ENCODE peak calls at places on chromosomes 6 and 20, in six cellular contexts. O, T, F, Q, I and S are unnamed samples. For H3K9me3, the result is how much of the 10 kb centered on the place peaks cover.

GRCh38 chr6:44960898-44961297 is 367.2 kb upstream of the RUNX2 start:
- DNase-seq in T (no peak), I (no peak), O (no peak), F (no peak), Q (no peak), S (no peak)

GRCh38 chr20:51153867-51154707 is 131.2 kb upstream of the KCNG1 start:
- DNase-seq in F (no peak), Q (no peak), O (no peak), I (no peak), T (no peak), S (no peak)

GRCh38 chr6:40953486-40953885 is 85.5 kb downstream of the UNC5CL start:
- DNase-seq in O (no peak), I (no peak), Q (no peak), T (no peak), F (no peak), S (no peak)

GRCh38 chr20:33558348-33559144 is 68.7 kb downstream of the CBFA2T2 start:
- DNase-seq in T (no peak), I (no peak), Q (no peak), F (no peak), O (no peak), S (no peak)

GRCh38 chr20:20480689-20481088 is 112.8 kb downstream of the INSM1 start:
- DNase-seq in Q (no peak), T (no peak), O (no peak), I (no peak), F (no peak), S (no peak)

GRCh38 chr6:18115356-18115755 is 7.1 kb downstream of the NHLRC1 start:
- DNase-seq in Q (no peak), F (no peak), O (no peak), I (no peak), T (no peak), S (no peak)

GRCh38 chr6:89145461-89145961 is 344 bp upstream of the PM20D2 start:
- DNase-seq in O (no peak), Q (peak), T (no peak), F (no peak), I (no peak), S (peak)

GRCh38 chr20:18094191-18094590 is 36.5 kb upstream of the OVOL2 start:
- DNase-seq in Q (no peak), I (no peak), O (no peak), F (no peak), T (no peak), S (no peak)

GRCh38 chr20:63017076-63017825 is 10.5 kb upstream of the BHLHE23 start:
- DNase-seq in Q (no peak), T (no peak), I (no peak), F (peak), O (peak), S (no peak)

GRCh38 chr20:31568773-31569162 is 36.3 kb upstream of the ID1 start:
- DNase-seq in F (no peak), O (no peak), T (peak), Q (no peak), I (no peak), S (no peak)

GRCh38 chr6:157644043-157644810 is 178.8 kb upstream of the SNX9 start:
- DNase-seq in O (no peak), T (no peak), F (no peak), Q (no peak), I (no peak), S (no peak)

GRCh38 chr6:107304421-107305025 is 154.8 kb downstream of the PDSS2 start:
- DNase-seq in O (no peak), I (no peak), Q (no peak), F (no peak), T (no peak), S (no peak)

GRCh38 chr6:7148100-7148822 is 40.5 kb downstream of the RREB1 start:
- DNase-seq in I (no peak), O (no peak), F (no peak), Q (no peak), T (no peak), S (no peak)

GRCh38 chr6:69138893-69139494 is 503.9 kb downstream of the ADGRB3 start:
- DNase-seq in Q (no peak), T (no peak), F (peak), O (peak), I (no peak), S (no peak)

GRCh38 chr6:140062042-140063041 is 687.9 kb upstream of the CITED2 start:
- DNase-seq in T (no peak), Q (no peak), F (peak), I (peak), O (peak), S (no peak)

GRCh38 chr6:149890629-149891045 is 7.3 kb downstream of the RAET1E start:
- DNase-seq in I (no peak), Q (no peak), O (no peak), F (no peak), T (no peak), S (no peak)

GRCh38 chr6:135496805-135497411 is 632 bp downstream of the AHI1 start:
- DNase-seq in I (no peak), O (no peak), Q (no peak), T (no peak), F (no peak), S (no peak)

GRCh38 chr6:35368038-35368887 is 25.9 kb downstream of the PPARD start:
- DNase-seq in O (no peak), F (no peak), T (no peak), I (no peak), Q (no peak), S (no peak)

GRCh38 chr6:166078294-166078693 is 89.4 kb downstream of the TBXT start:
- DNase-seq in F (no peak), Q (no peak), T (no peak), I (peak), O (no peak), S (no peak)

GRCh38 chr6:99491159-99491558 is 24.1 kb downstream of the USP45 start:
- DNase-seq in F (no peak), O (no peak), Q (no peak), T (no peak), I (no peak), S (no peak)

GRCh38 chr20:35446356-35447078 is 8.5 kb upstream of the GDF5 start:
- DNase-seq in T (no peak), O (no peak), F (no peak), I (no peak), Q (no peak), S (no peak)

GRCh38 chr6:30810813-30811329 is 66.5 kb upstream of the IER3 start:
- DNase-seq in F (no peak), I (no peak), Q (no peak), O (no peak), T (no peak), S (no peak)

GRCh38 chr6:157050537-157051280 is 272.6 kb downstream of the TMEM242 start:
- DNase-seq in O (no peak), I (no peak), Q (no peak), T (no peak), F (no peak), S (no peak)

DNA sequence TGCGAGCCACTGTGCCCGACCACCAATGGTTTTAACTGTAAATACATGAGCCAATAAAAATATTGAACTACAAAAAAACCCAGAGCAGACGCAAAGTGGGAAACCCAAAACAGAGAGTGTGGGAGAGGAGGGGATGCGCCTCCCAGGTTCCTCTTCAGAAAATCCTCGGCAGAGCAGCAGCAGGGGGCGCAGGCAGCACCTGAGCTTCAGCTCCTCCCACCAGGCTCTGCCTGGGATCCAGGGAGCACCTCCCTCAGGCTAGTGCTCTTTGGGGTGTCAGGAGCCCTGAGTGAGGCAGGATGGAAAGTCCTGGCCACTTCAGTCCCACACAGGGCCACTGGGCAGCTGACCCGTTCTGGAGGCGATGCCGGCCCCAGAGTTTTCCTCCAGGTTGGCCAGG is 536.9 kb upstream of the CDH4 start:
- DNase-seq in I (no peak), Q (no peak), O (no peak), F (no peak), T (peak), S (no peak)
- TF ChIP-seq CTCF in I (no peak), Q (no peak), O (no peak), F (no peak), T (peak), S (no peak)

DNA sequence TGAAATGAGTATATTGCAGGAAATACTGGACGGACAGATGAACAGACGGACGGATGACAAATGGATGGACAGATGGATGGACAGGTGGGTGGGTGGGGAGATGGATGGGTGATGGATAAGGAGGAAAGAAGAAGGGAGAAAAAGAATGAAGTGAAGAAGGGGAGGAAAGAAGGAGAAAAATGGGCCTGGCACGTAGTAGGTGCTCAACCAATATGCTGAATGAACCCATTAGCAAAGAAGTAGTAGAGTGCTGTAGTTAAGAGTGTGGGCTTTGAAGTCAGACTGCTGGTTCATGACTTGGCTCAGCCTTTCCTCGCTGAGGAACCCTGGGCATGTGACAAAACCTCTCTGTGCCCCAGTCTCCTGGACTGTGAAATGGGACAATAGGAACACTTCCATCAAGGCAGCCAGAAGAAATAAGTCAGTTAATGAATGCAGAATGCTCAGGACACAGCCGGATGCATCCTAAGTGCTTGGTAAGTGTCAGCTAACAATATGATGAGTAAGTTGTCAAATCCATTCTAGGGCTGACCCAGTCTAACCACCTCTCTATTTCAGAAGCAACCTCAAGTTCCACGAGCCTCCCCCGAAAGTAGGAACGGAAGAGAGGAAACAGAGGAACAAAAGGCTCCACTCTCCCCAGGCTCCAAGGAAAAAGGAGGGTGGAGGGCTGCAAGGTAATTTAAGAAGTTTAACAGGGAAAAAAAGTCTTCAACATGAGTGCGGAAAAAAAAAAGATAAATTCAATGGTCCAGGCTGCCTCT is 37.8 kb downstream of the PREX1 start:
- DNase-seq in O (no peak), Q (no peak), T (no peak), F (no peak), I (no peak), S (no peak)
- H3K27ac ChIP-seq in O (no peak), Q (no peak), T (no peak), F (no peak), I (no peak), S (no peak)

GRCh38 chr20:55439057-55439456 is 566.3 kb downstream of the CBLN4 start:
- DNase-seq in O (no peak), T (no peak), F (no peak), I (no peak), Q (no peak), S (no peak)
- H3K9me3 ChIP-seq in O (under half), T (under half), F (under half), I (under half), Q (under half), S (under half)

GRCh38 chr6:103729658-103730057 is 1130.1 kb downstream of the HACE1 start:
- DNase-seq in F (no peak), I (no peak), T (no peak), Q (no peak), O (no peak), S (no peak)
- TF ChIP-seq CTCF in F (no peak), I (no peak), T (peak), Q (no peak), O (no peak), S (no peak)

DNA sequence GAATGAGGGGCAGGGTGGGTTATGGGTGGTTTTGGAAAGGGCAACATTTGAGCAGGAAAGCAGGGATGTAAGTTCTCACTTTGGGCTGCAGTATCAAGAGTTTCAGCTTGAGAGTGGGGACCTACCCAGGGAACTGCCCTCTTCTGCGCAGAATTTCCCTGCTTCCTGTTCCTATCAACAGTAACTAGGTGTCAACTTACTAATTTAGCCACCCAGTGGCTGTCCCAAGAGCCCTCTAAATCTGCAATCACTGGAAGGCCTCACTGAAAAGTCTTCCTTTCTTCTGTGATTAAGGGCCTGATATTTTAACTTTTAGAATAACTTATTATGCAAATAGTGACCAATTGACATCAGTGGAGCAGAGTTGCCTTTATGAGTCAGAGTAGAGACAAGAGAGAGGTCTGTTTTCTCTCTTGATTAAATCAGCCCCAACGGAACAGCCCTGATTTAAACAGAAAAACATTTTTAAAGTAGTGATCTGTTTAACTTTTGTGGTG is 118.2 kb upstream of the RIPOR2 start:
- DNase-seq in O (no peak), T (no peak), Q (no peak), I (peak), F (no peak), S (no peak)
- H3K27ac ChIP-seq in O (no peak), T (no peak), Q (no peak), I (peak), F (no peak), S (no peak)

GRCh38 chr20:47917549-47918070 is 132.3 kb upstream of the SULF2 start:
- DNase-seq in F (no peak), T (no peak), O (no peak), Q (no peak), I (no peak), S (no peak)
- H3K9me3 ChIP-seq in F (under half), T (under half), O (under half), Q (under half), I (under half), S (under half)